ENCODE peak calls at places on chromosomes 1 and 21, in seven cellular contexts. One of them, this sample, is unnamed.

GRCh38 chr1:217052196-217052595 is 329.0 kb upstream of the ESRRG start:
- DNase-seq in naive thymus-derived CD4-positive, alpha-beta T cell: no peak
- DNase-seq in psoas muscle: no peak
- DNase-seq in H9: no peak
- DNase-seq in NCI-H1694: no peak
- DNase-seq in activated CD4-positive, alpha-beta T cell treated with anti-CD3 and anti-CD28 coated beads, Interleukin-2, amount 10 ng/mL, durations not matched to agents 7 days and 5 days: no peak
- DNase-seq in body of pancreas: no peak
- DNase-seq in this sample: no peak

GRCh38 chr1:184387871-184388670 is 1.2 kb downstream of the C1orf21 start:
- DNase-seq in activated CD4-positive, alpha-beta T cell treated with anti-CD3 and anti-CD28 coated beads, Interleukin-2, amount 10 ng/mL, durations not matched to agents 7 days and 5 days: peak
- DNase-seq in psoas muscle: peak
- DNase-seq in NCI-H1694: peak
- DNase-seq in H9: no peak
- DNase-seq in naive thymus-derived CD4-positive, alpha-beta T cell: no peak
- DNase-seq in body of pancreas: peak
- DNase-seq in this sample: peak

GRCh38 chr1:157110686-157111085 is 11.1 kb upstream of the ETV3L start:
- DNase-seq in naive thymus-derived CD4-positive, alpha-beta T cell: no peak
- DNase-seq in H9: peak
- DNase-seq in NCI-H1694: no peak
- DNase-seq in activated CD4-positive, alpha-beta T cell treated with anti-CD3 and anti-CD28 coated beads, Interleukin-2, amount 10 ng/mL, durations not matched to agents 7 days and 5 days: no peak
- DNase-seq in psoas muscle: no peak
- DNase-seq in body of pancreas: no peak
- DNase-seq in this sample: no peak

GRCh38 chr1:18530567-18531502 is 50.1 kb downstream of the KLHDC7A start:
- DNase-seq in NCI-H1694: no peak
- DNase-seq in body of pancreas: peak
- DNase-seq in psoas muscle: no peak
- DNase-seq in H9: peak
- DNase-seq in activated CD4-positive, alpha-beta T cell treated with anti-CD3 and anti-CD28 coated beads, Interleukin-2, amount 10 ng/mL, durations not matched to agents 7 days and 5 days: no peak
- DNase-seq in naive thymus-derived CD4-positive, alpha-beta T cell: no peak
- DNase-seq in this sample: no peak

GRCh38 chr1:29786195-29786594 is 549.9 kb downstream of the PTPRU start:
- DNase-seq in NCI-H1694: peak
- DNase-seq in naive thymus-derived CD4-positive, alpha-beta T cell: no peak
- DNase-seq in H9: no peak
- DNase-seq in psoas muscle: no peak
- DNase-seq in body of pancreas: no peak
- DNase-seq in activated CD4-positive, alpha-beta T cell treated with anti-CD3 and anti-CD28 coated beads, Interleukin-2, amount 10 ng/mL, durations not matched to agents 7 days and 5 days: no peak
- DNase-seq in this sample: no peak

GRCh38 chr1:61097326-61097725 is 15.0 kb downstream of the NFIA start:
- DNase-seq in activated CD4-positive, alpha-beta T cell treated with anti-CD3 and anti-CD28 coated beads, Interleukin-2, amount 10 ng/mL, durations not matched to agents 7 days and 5 days: no peak
- DNase-seq in naive thymus-derived CD4-positive, alpha-beta T cell: no peak
- DNase-seq in body of pancreas: no peak
- DNase-seq in psoas muscle: no peak
- DNase-seq in H9: no peak
- DNase-seq in NCI-H1694: no peak
- DNase-seq in this sample: peak

GRCh38 chr1:89907669-89908293 is 86.9 kb downstream of the LRRC8D start:
- DNase-seq in H9: no peak
- DNase-seq in NCI-H1694: no peak
- DNase-seq in naive thymus-derived CD4-positive, alpha-beta T cell: no peak
- DNase-seq in activated CD4-positive, alpha-beta T cell treated with anti-CD3 and anti-CD28 coated beads, Interleukin-2, amount 10 ng/mL, durations not matched to agents 7 days and 5 days: no peak
- DNase-seq in psoas muscle: no peak
- DNase-seq in body of pancreas: no peak
- DNase-seq in this sample: no peak

GRCh38 chr1:49183489-49183888 is 406.8 kb upstream of the BEND5 start:
- DNase-seq in naive thymus-derived CD4-positive, alpha-beta T cell: no peak
- DNase-seq in H9: no peak
- DNase-seq in activated CD4-positive, alpha-beta T cell treated with anti-CD3 and anti-CD28 coated beads, Interleukin-2, amount 10 ng/mL, durations not matched to agents 7 days and 5 days: no peak
- DNase-seq in psoas muscle: no peak
- DNase-seq in NCI-H1694: no peak
- DNase-seq in body of pancreas: no peak
- DNase-seq in this sample: no peak

GRCh38 chr1:47437518-47438320 is at the start of gene FOXD2:
- DNase-seq in H9: peak
- DNase-seq in psoas muscle: peak
- DNase-seq in activated CD4-positive, alpha-beta T cell treated with anti-CD3 and anti-CD28 coated beads, Interleukin-2, amount 10 ng/mL, durations not matched to agents 7 days and 5 days: peak
- DNase-seq in naive thymus-derived CD4-positive, alpha-beta T cell: peak
- DNase-seq in body of pancreas: peak
- DNase-seq in NCI-H1694: peak
- DNase-seq in this sample: peak

GRCh38 chr1:17347769-17348592 is 24.0 kb upstream of the PADI6 start:
- DNase-seq in H9: peak
- DNase-seq in NCI-H1694: no peak
- DNase-seq in activated CD4-positive, alpha-beta T cell treated with anti-CD3 and anti-CD28 coated beads, Interleukin-2, amount 10 ng/mL, durations not matched to agents 7 days and 5 days: no peak
- DNase-seq in body of pancreas: no peak
- DNase-seq in psoas muscle: no peak
- DNase-seq in naive thymus-derived CD4-positive, alpha-beta T cell: no peak
- DNase-seq in this sample: no peak

GRCh38 chr1:67522001-67522441 is 91.8 kb upstream of the SERBP1 start:
- DNase-seq in activated CD4-positive, alpha-beta T cell treated with anti-CD3 and anti-CD28 coated beads, Interleukin-2, amount 10 ng/mL, durations not matched to agents 7 days and 5 days: no peak
- DNase-seq in naive thymus-derived CD4-positive, alpha-beta T cell: no peak
- DNase-seq in psoas muscle: no peak
- DNase-seq in body of pancreas: no peak
- DNase-seq in NCI-H1694: no peak
- DNase-seq in H9: no peak
- DNase-seq in this sample: no peak

GRCh38 chr1:47449702-47450552 is 12.1 kb downstream of the FOXD2 start:
- DNase-seq in H9: peak
- DNase-seq in naive thymus-derived CD4-positive, alpha-beta T cell: no peak
- DNase-seq in activated CD4-positive, alpha-beta T cell treated with anti-CD3 and anti-CD28 coated beads, Interleukin-2, amount 10 ng/mL, durations not matched to agents 7 days and 5 days: no peak
- DNase-seq in body of pancreas: peak
- DNase-seq in NCI-H1694: no peak
- DNase-seq in psoas muscle: peak
- DNase-seq in this sample: no peak

GRCh38 chr1:19941121-19941520 is 17.7 kb upstream of the PLA2G2E start:
- DNase-seq in NCI-H1694: no peak
- DNase-seq in naive thymus-derived CD4-positive, alpha-beta T cell: no peak
- DNase-seq in body of pancreas: no peak
- DNase-seq in activated CD4-positive, alpha-beta T cell treated with anti-CD3 and anti-CD28 coated beads, Interleukin-2, amount 10 ng/mL, durations not matched to agents 7 days and 5 days: no peak
- DNase-seq in H9: no peak
- DNase-seq in psoas muscle: no peak
- DNase-seq in this sample: no peak

GRCh38 chr1:105172803-105173202 is 1423.1 kb downstream of the AMY1C start:
- DNase-seq in activated CD4-positive, alpha-beta T cell treated with anti-CD3 and anti-CD28 coated beads, Interleukin-2, amount 10 ng/mL, durations not matched to agents 7 days and 5 days: no peak
- DNase-seq in NCI-H1694: peak
- DNase-seq in body of pancreas: no peak
- DNase-seq in H9: no peak
- DNase-seq in naive thymus-derived CD4-positive, alpha-beta T cell: no peak
- DNase-seq in psoas muscle: no peak
- DNase-seq in this sample: no peak

GRCh38 chr1:195717651-195718050 is 890.6 kb downstream of the KCNT2 start:
- DNase-seq in naive thymus-derived CD4-positive, alpha-beta T cell: no peak
- DNase-seq in body of pancreas: no peak
- DNase-seq in activated CD4-positive, alpha-beta T cell treated with anti-CD3 and anti-CD28 coated beads, Interleukin-2, amount 10 ng/mL, durations not matched to agents 7 days and 5 days: no peak
- DNase-seq in H9: no peak
- DNase-seq in NCI-H1694: no peak
- DNase-seq in psoas muscle: no peak
- DNase-seq in this sample: no peak

GRCh38 chr1:117059334-117059677 is 820 bp upstream of the TTF2 start:
- DNase-seq in psoas muscle: peak
- DNase-seq in body of pancreas: peak
- DNase-seq in H9: no peak
- DNase-seq in activated CD4-positive, alpha-beta T cell treated with anti-CD3 and anti-CD28 coated beads, Interleukin-2, amount 10 ng/mL, durations not matched to agents 7 days and 5 days: peak
- DNase-seq in NCI-H1694: peak
- DNase-seq in naive thymus-derived CD4-positive, alpha-beta T cell: peak
- DNase-seq in this sample: no peak

GRCh38 chr1:205493241-205494085 is 11.0 kb upstream of the CDK18 start:
- DNase-seq in naive thymus-derived CD4-positive, alpha-beta T cell: no peak
- DNase-seq in body of pancreas: peak
- DNase-seq in NCI-H1694: peak
- DNase-seq in activated CD4-positive, alpha-beta T cell treated with anti-CD3 and anti-CD28 coated beads, Interleukin-2, amount 10 ng/mL, durations not matched to agents 7 days and 5 days: no peak
- DNase-seq in H9: no peak
- DNase-seq in psoas muscle: no peak
- DNase-seq in this sample: peak

GRCh38 chr21:17495680-17496079 is 17.2 kb upstream of the CXADR start:
- DNase-seq in NCI-H1694: no peak
- DNase-seq in body of pancreas: no peak
- DNase-seq in activated CD4-positive, alpha-beta T cell treated with anti-CD3 and anti-CD28 coated beads, Interleukin-2, amount 10 ng/mL, durations not matched to agents 7 days and 5 days: no peak
- DNase-seq in naive thymus-derived CD4-positive, alpha-beta T cell: no peak
- DNase-seq in H9: no peak
- DNase-seq in psoas muscle: no peak
- DNase-seq in this sample: no peak

GRCh38 chr1:226646026-226646869 is 92.8 kb downstream of the ITPKB start:
- DNase-seq in body of pancreas: no peak
- DNase-seq in naive thymus-derived CD4-positive, alpha-beta T cell: no peak
- DNase-seq in NCI-H1694: no peak
- DNase-seq in H9: no peak
- DNase-seq in psoas muscle: peak
- DNase-seq in activated CD4-positive, alpha-beta T cell treated with anti-CD3 and anti-CD28 coated beads, Interleukin-2, amount 10 ng/mL, durations not matched to agents 7 days and 5 days: no peak
- DNase-seq in this sample: no peak

GRCh38 chr1:221347706-221348105 is 394.2 kb downstream of the DUSP10 start:
- DNase-seq in body of pancreas: no peak
- DNase-seq in H9: no peak
- DNase-seq in naive thymus-derived CD4-positive, alpha-beta T cell: no peak
- DNase-seq in NCI-H1694: no peak
- DNase-seq in psoas muscle: no peak
- DNase-seq in activated CD4-positive, alpha-beta T cell treated with anti-CD3 and anti-CD28 coated beads, Interleukin-2, amount 10 ng/mL, durations not matched to agents 7 days and 5 days: no peak
- DNase-seq in this sample: no peak